ENCODE peak calls at places on chromosomes 2 and 18, in seven cellular contexts. K is adrenal gland, J is K562, O is heart left ventricle, G is IMR-90, E is A549, L is GM12878. P is an unnamed sample.

GRCh38 chr2:221649045-221649444 is 76.9 kb upstream of the EPHA4 start:
- DNase-seq in J (no peak), O (peak; percentile 31), L (no peak), E (no peak), G (no peak), K (peak; percentile 23), P (peak; percentile 42)

GRCh38 chr2:100126897-100127401 is 15.4 kb downstream of the AFF3 start:
- DNase-seq in J (no peak), E (no peak), O (no peak), L (no peak), K (no peak), G (no peak), P (no peak)

GRCh38 chr2:166784296-166784946 is 103.9 kb upstream of the XIRP2 start:
- DNase-seq in E (no peak), L (no peak), G (no peak), J (no peak), K (no peak), O (no peak), P (no peak)

GRCh38 chr2:164073053-164073757 is 337.4 kb upstream of the FIGN start:
- DNase-seq in G (no peak), L (no peak), E (no peak), J (no peak), K (no peak), O (no peak), P (no peak)

GRCh38 chr2:197115325-197115724 is 188.8 kb upstream of the PGAP1 start:
- DNase-seq in G (no peak), L (no peak), O (no peak), K (no peak), E (no peak), J (no peak), P (no peak)

GRCh38 chr2:146894514-146894913 is 950.3 kb upstream of the ACVR2A start:
- DNase-seq in K (no peak), L (no peak), E (no peak), G (no peak), J (no peak), O (no peak), P (no peak)

GRCh38 chr18:74082476-74083070 is 65.1 kb downstream of the FBXO15 start:
- DNase-seq in G (peak; percentile 63), O (no peak), J (no peak), K (peak; percentile 26), L (peak; percentile 1), E (peak; percentile 60), P (peak; percentile 69)

GRCh38 chr2:60033325-60033724 is 520.1 kb downstream of the BCL11A start:
- DNase-seq in J (no peak), G (no peak), O (no peak), L (no peak), K (no peak), E (no peak), P (no peak)

GRCh38 chr2:69514406-69514805 is 77.2 kb upstream of the NFU1 start:
- DNase-seq in E (no peak), J (no peak), K (no peak), G (peak; percentile 89), L (no peak), O (no peak), P (no peak)

GRCh38 chr2:239697765-239698164 is 296.9 kb upstream of the HDAC4 start:
- DNase-seq in K (no peak), J (peak; percentile 12), G (no peak), O (no peak), L (no peak), E (no peak), P (peak; percentile 45)

GRCh38 chr18:50610349-50610748 is 50.5 kb downstream of the MAPK4 start:
- DNase-seq in O (no peak), J (peak; percentile 27), G (no peak), K (no peak), E (no peak), L (no peak), P (peak; percentile 28)

GRCh38 chr2:99608861-99609260 is 119.0 kb upstream of the REV1 start:
- DNase-seq in E (no peak), J (no peak), K (no peak), G (no peak), L (no peak), O (no peak), P (no peak)

GRCh38 chr2:8103085-8103708 is 578.7 kb upstream of the ID2 start:
- DNase-seq in E (peak; percentile 57), O (no peak), L (no peak), G (peak; percentile 78), K (no peak), J (no peak), P (no peak)

GRCh38 chr18:13730486-13730885 is 4.0 kb downstream of the RNMT start:
- DNase-seq in K (no peak), E (no peak), O (no peak), G (no peak), L (no peak), J (no peak), P (no peak)

GRCh38 chr18:13726972-13727331 is 479 bp downstream of the RNMT start:
- DNase-seq in G (peak; percentile 56), K (peak; percentile 76), O (no peak), E (peak; percentile 5), J (peak; percentile 56), L (no peak), P (peak; percentile 69)

GRCh38 chr18:13725566-13726227 is 661 bp downstream of the FAM210A start:
- DNase-seq in G (peak; percentile 2), O (no peak), J (peak; percentile 14), L (no peak), E (no peak), K (no peak), P (peak; percentile 26)

GRCh38 chr18:13726228-13726971 is at the start of the genes FAM210A and RNMT:
- DNase-seq in J (peak; percentile 97), L (peak; percentile 86), K (peak; percentile 96), O (peak; percentile 97), E (peak; percentile 56), G (peak; percentile 96), P (peak; percentile 98)
- TF ChIP-seq POLR2A in J (peak; percentile 86), L (peak; percentile 89), K (peak; percentile 84), O (peak; percentile 71), E (peak; percentile 39), G (peak; percentile 96), P (peak; percentile 22)

GRCh38 chr18:3012920-3013810 is at the start of gene LPIN2:
- DNase-seq in J (peak; percentile 99), E (peak; percentile 80), K (peak; percentile 98), G (peak; percentile 96), L (peak; percentile 71), O (peak; percentile 99), P (peak; percentile 99)

GRCh38 chr18:3015203-3015590 is 2.3 kb upstream of the LPIN2 start:
- DNase-seq in G (peak; percentile 84), E (peak; percentile 38), J (peak; percentile 59), K (no peak), L (no peak), O (no peak), P (no peak)

GRCh38 chr18:3014501-3015202 is 1.7 kb upstream of the LPIN2 start:
- DNase-seq in J (no peak), O (no peak), E (no peak), G (no peak), L (no peak), K (no peak), P (no peak)

GRCh38 chr18:3015851-3016250 is 2.9 kb upstream of the LPIN2 start:
- DNase-seq in O (no peak), K (no peak), G (no peak), L (no peak), J (no peak), E (no peak), P (no peak)

DNA sequence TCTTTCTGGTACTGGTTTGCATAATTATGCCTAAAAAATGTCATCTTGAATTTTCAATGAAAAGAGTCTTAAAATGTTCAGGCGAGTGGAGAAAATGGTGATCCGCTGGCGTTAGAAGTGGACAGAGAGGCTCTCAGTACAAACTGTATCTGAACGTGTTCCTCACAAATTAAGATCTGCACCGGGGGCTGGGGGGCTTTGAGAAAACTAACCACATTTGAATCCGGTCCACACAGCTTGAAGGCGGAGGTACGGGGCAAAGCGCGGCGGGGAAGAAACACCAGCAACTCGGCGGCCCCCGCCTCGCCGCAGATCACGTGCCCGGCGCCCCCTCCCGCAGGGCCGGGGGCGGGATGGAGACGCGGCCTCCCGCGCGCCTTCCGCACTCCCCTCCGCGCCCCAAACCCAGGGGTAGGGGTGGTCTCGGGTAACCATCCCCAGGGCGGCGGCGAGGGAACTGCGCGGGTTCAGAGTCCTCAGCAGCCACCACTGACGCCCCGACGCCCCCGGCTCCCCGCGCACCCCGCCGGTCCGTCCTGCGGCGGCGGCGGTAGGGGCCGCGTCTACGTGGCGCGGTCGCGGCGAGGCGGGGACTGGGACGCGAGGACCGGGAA is 531 bp downstream of the LPIN2 start:
- DNase-seq in L (no peak), O (peak; percentile 54), K (peak; percentile 42), G (peak; percentile 20), J (peak; percentile 77), E (no peak), P (peak; percentile 75)
- H3K4me1 ChIP-seq in L (peaks cover 14% of the 10 kb centered on the region), O (peaks cover 22% of the 10 kb centered on the region), K (peaks cover 5% of the 10 kb centered on the region), G (peaks cover 24% of the 10 kb centered on the region), J (peaks cover 25% of the 10 kb centered on the region), E (peaks cover 43% of the 10 kb centered on the region), P (peaks cover 16% of the 10 kb centered on the region)

DNA sequence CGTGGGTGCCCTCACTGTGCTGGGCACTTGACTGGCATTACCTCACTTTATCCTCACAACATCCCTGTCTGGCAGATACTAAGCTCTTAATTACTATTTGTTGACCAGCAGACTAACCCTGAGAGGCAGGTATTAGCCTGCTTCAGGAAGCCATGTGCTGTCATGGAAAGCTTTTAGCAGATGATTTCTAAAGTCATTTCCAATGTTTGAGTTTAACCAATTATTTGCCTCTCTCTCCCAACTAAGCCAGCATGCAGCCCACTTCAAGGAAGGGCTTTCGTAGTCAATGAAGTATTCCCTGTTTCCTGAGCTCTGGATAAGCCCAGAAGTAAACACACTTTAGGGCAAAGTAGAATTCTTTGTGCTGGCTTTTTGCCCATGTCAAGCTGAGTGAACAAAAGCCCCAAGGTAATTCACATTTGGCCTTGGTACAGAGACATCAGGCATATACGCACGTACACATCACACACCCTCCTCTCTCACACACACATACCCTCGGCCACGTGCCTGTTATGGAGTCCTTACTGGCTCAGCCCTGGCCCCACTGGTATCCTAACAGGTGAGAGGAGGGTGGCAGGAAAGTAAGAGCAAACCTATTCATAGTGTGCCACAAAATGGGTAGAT is 108.6 kb downstream of the C1D start:
- DNase-seq in L (no peak), E (no peak), O (no peak), G (no peak), K (no peak), J (no peak), P (no peak)
- TF ChIP-seq POLR2A in L (no peak), E (no peak), O (no peak), G (no peak), K (no peak), J (no peak), P (no peak)

GRCh38 chr2:224930990-224931389 is 111.3 kb downstream of the DOCK10 start:
- DNase-seq in O (no peak), L (no peak), J (no peak), G (no peak), E (no peak), K (no peak), P (no peak)
- H3K4me1 ChIP-seq in O (peaks cover 7% of the 10 kb centered on the region), L (peaks cover 43% of the 10 kb centered on the region), J (no peaks in the 10 kb centered on the region), G (peaks cover 16% of the 10 kb centered on the region), E (peaks cover 9% of the 10 kb centered on the region), K (peaks cover 20% of the 10 kb centered on the region), P (peaks cover 5% of the 10 kb centered on the region)

GRCh38 chr18:158128-159036 is at the start of gene USP14:
- DNase-seq in O (peak; percentile 96), E (peak; percentile 69), L (peak; percentile 86), G (peak; percentile 96), J (peak; percentile 100), K (peak; percentile 98), P (peak; percentile 98)
- TF ChIP-seq POLR2A in O (peak; percentile 44), E (peak; percentile 44), L (peak; percentile 98), G (peak; percentile 85), J (peak; percentile 90), K (peak; percentile 85), P (no peak)

GRCh38 chr2:172431428-172431827 is 4.0 kb downstream of the ITGA6 start:
- DNase-seq in E (no peak), G (no peak), L (no peak), K (peak; percentile 29), J (no peak), O (peak; percentile 59), P (no peak)
- H3K4me1 ChIP-seq in E (peaks cover 28% of the 10 kb centered on the region), G (peaks cover 7% of the 10 kb centered on the region), L (peaks cover 5% of the 10 kb centered on the region), K (no peaks in the 10 kb centered on the region), J (peaks cover 16% of the 10 kb centered on the region), O (peaks cover 10% of the 10 kb centered on the region), P (peaks cover 17% of the 10 kb centered on the region)